ENCODE peak calls at places on chromosomes 3 and 15, in ten cellular contexts. U is upper lobe of right lung; H is WTC11; M is CD4-positive, alpha-beta T cell; B is PC-9; C is kidney epithelial cell; I is cardiac fibroblast; S is fibroblast of pulmonary artery; E is mammary epithelial cell; J is CD8-positive, alpha-beta T cell. O is an unnamed sample.

GRCh38 chr15:58528197-58528870 is 96.5 kb downstream of the LIPC start:
- DNase-seq in J (no peak), I (no peak), S (peak), E (no peak), C (peak), U (no peak), M (no peak), B (peak), H (no peak), O (no peak)

GRCh38 chr15:40340038-40340739 is 550 bp downstream of the CCDC9B start:
- DNase-seq in M (no peak), J (no peak), S (peak), I (peak), C (no peak), E (no peak), H (no peak), B (no peak), U (peak), O (peak)

GRCh38 chr3:101266566-101266965 is 53.8 kb downstream of the IMPG2 start:
- DNase-seq in S (no peak), H (no peak), M (no peak), U (no peak), E (no peak), B (no peak), J (no peak), C (no peak), I (no peak), O (no peak)

GRCh38 chr15:83569341-83569740 is 84.6 kb upstream of the ADAMTSL3 start:
- DNase-seq in S (no peak), H (no peak), U (no peak), J (no peak), E (no peak), M (no peak), C (no peak), B (no peak), I (no peak), O (no peak)

GRCh38 chr15:53808058-53808703 is 48.7 kb upstream of the WDR72 start:
- DNase-seq in C (no peak), S (peak), U (no peak), J (no peak), B (no peak), M (no peak), E (no peak), H (no peak), I (peak), O (peak)

GRCh38 chr3:127395663-127396320 is 107.9 kb upstream of the PRR20G start:
- DNase-seq in C (no peak), J (no peak), I (no peak), B (no peak), U (peak), M (no peak), E (no peak), S (no peak), H (no peak), O (no peak)

GRCh38 chr3:16884748-16885587 is at the start of gene PLCL2:
- DNase-seq in H (peak), E (peak), S (peak), M (peak), J (peak), B (peak), U (peak), I (peak), C (no peak), O (peak)

GRCh38 chr3:121443456-121443855 is 102.3 kb downstream of the POLQ start:
- DNase-seq in C (no peak), M (no peak), J (no peak), B (no peak), I (peak), E (no peak), U (no peak), S (no peak), H (no peak), O (no peak)

GRCh38 chr3:157166559-157166958 is 6.6 kb upstream of the CCNL1 start:
- DNase-seq in S (no peak), C (peak), U (no peak), B (no peak), I (no peak), E (no peak), H (no peak), J (no peak), M (no peak), O (no peak)

GRCh38 chr15:29105151-29105785 is 164.4 kb downstream of the NSMCE3 start:
- DNase-seq in U (no peak), M (no peak), J (no peak), B (no peak), E (no peak), C (no peak), S (no peak), I (no peak), H (no peak), O (no peak)

GRCh38 chr3:16520636-16521579 is 7.4 kb upstream of the RFTN1 start:
- DNase-seq in U (no peak), B (no peak), E (no peak), S (no peak), M (no peak), C (no peak), I (no peak), J (no peak), H (no peak), O (no peak)

GRCh38 chr15:42940527-42940926 is 19.9 kb upstream of the TTBK2 start:
- DNase-seq in H (no peak), M (no peak), B (no peak), E (no peak), U (no peak), I (no peak), S (no peak), J (no peak), C (no peak), O (no peak)

GRCh38 chr3:17979248-17979647 is 236.8 kb upstream of the TBC1D5 start:
- DNase-seq in B (no peak), E (no peak), C (no peak), S (no peak), U (no peak), I (no peak), J (no peak), H (no peak), M (no peak), O (peak)
- TF ChIP-seq CTCF in B (no peak), E (peak), C (no peak), S (no peak), U (no peak), I (no peak), J (no peak), H (no peak), M (no peak), O (no peak)

DNA sequence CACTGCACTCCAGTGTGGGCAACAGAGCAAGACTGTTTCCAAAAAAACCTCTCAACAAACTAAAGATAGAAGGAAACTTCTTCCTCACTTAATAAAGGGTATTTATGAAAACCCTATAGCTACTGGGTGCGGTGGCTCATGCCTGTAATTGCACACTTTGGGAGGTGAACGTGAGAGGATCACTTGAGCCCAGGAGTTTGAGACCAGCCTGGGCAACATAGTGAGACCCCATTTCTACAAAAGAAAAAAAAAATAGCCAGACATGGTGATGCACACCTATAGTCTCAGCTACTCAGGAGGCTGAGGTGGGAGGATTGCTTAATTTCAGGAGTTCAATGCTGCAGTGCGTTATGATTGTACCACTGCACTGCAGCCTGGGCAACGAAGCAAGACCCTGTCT is 22.4 kb downstream of the IP6K1 start:
- DNase-seq in H (no peak), U (no peak), C (no peak), B (no peak), E (no peak), I (no peak), M (no peak), J (no peak), S (no peak), O (no peak)
- TF ChIP-seq CTCF in H (no peak), U (no peak), C (no peak), B (no peak), E (no peak), I (no peak), M (no peak), J (no peak), S (no peak), O (no peak)

GRCh38 chr3:27756877-27757276 is 34.8 kb upstream of the EOMES start:
- DNase-seq in M (no peak), E (peak), U (no peak), C (no peak), B (no peak), J (no peak), H (no peak), S (no peak), I (no peak), O (peak)

GRCh38 chr3:27752926-27753325 is 30.8 kb upstream of the EOMES start:
- DNase-seq in B (no peak), E (no peak), J (no peak), C (no peak), U (no peak), S (no peak), M (no peak), H (no peak), I (no peak), O (no peak)

DNA sequence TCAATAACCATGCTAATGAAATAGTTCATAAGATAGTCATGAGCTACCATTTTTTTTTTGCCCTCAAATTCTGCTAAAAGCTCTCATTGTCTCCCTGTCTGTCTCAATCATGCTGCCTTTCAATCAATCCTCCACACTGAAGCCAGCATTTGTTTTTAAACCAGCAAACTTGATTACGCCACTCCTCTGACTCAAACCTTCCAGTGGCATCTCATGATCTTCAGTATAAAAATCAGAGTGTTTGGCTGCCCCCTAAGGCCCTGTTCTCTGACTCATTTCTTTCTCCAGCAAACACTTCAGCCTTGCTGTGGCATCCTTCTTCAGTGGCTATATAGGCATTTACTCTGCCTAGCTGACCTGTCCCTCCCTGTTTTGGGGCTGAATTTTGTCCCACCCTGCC is 36.0 kb upstream of the EOMES start:
- DNase-seq in H (no peak), S (peak), M (no peak), U (no peak), B (peak), C (peak), I (peak), J (no peak), E (peak), O (peak)
- TF ChIP-seq CTCF in H (no peak), S (no peak), M (no peak), U (no peak), B (no peak), C (no peak), I (no peak), J (no peak), E (no peak), O (no peak)

GRCh38 chr15:33735143-33735542 is 233.2 kb upstream of the CHRM5 start:
- DNase-seq in B (no peak), U (no peak), E (no peak), S (no peak), I (no peak), M (no peak), C (no peak), J (no peak), H (no peak), O (no peak)

GRCh38 chr15:33724321-33725036 is 243.8 kb upstream of the CHRM5 start:
- DNase-seq in I (no peak), S (no peak), B (no peak), U (no peak), J (no peak), C (no peak), H (no peak), M (no peak), E (no peak), O (no peak)

GRCh38 chr15:33730815-33731214 is 237.5 kb upstream of the CHRM5 start:
- DNase-seq in B (no peak), J (no peak), C (no peak), S (no peak), M (no peak), U (no peak), I (no peak), E (no peak), H (no peak), O (no peak)

GRCh38 chr15:33729648-33730047 is 238.6 kb upstream of the CHRM5 start:
- DNase-seq in S (peak), H (no peak), U (no peak), I (peak), J (no peak), C (no peak), E (peak), M (no peak), B (no peak), O (peak)
- TF ChIP-seq CTCF in S (peak), H (no peak), U (no peak), I (peak), J (no peak), C (peak), E (peak), M (no peak), B (no peak), O (peak)

GRCh38 chr3:94285874-94286273 is 223.0 kb downstream of the NSUN3 start:
- DNase-seq in C (no peak), I (peak), U (no peak), E (peak), B (no peak), S (peak), M (no peak), H (no peak), J (no peak), O (peak)
- TF ChIP-seq CTCF in C (peak), I (peak), U (peak), E (peak), B (peak), S (no peak), M (no peak), H (no peak), J (no peak), O (peak)

DNA sequence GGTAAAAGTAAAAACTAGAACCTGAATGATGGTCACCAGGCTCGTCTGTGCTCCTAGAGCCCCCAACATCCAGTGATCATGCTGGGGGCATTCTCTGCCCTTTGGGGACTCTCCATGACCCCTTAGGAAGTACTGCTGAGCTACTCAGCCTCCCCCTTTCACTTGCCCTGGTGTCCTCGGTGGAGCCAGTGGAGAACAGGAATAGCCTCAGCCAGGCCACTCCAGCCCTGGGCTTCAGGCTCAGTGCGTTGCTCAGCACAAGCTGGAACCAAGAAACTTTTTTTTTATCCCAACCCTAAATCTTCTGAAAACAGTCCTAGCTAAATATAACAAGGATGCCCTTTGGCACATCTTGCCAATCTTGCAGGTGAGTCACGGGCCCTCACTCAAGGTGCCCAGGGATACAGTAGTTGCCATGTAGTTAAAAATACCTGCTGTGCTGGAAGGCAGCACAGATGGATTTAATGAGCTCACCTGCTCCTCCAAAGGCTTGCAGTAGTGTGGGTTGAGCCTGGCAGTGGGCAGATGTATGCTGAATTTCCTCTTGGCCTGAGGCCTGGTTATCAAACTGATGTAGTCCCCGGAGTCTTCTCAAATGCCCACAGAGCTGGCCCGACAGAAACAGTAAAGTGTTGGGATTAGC is 46.9 kb upstream of the TMEM158 start:
- DNase-seq in U (no peak), M (no peak), B (peak), E (peak), I (no peak), J (no peak), H (no peak), C (no peak), S (no peak), O (peak)
- TF ChIP-seq CTCF in U (no peak), M (no peak), B (no peak), E (no peak), I (no peak), J (no peak), H (no peak), C (no peak), S (no peak), O (no peak)

DNA sequence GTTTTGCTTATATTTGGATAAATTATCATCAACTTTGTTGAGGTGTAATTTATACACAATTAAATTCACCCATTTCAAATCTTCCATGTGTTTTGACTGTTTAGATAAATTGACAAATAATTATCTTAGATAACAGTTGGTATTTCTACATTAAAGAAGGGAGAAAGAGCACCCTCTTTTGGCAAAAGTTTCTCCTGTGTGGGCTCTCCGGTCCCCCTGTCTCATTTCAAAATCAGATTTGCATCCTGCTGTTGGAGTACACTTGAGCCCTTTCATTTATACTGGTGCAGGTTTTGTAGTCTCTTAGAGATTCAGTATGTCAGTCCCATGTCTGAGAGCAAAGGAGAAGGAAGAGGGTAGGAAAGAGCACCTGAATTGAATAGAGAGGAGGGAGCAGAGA is 49.4 kb downstream of the NKIRAS1 start:
- DNase-seq in H (no peak), S (no peak), J (no peak), M (no peak), B (no peak), U (no peak), I (no peak), C (no peak), E (no peak), O (no peak)
- TF ChIP-seq CTCF in H (no peak), S (no peak), J (no peak), M (no peak), B (no peak), U (no peak), I (no peak), C (no peak), E (no peak), O (no peak)

GRCh38 chr3:62873672-62874397 is 1.4 kb downstream of the CADPS start:
- DNase-seq in J (no peak), E (no peak), C (no peak), B (no peak), I (no peak), S (no peak), U (no peak), H (peak), M (no peak), O (no peak)
- TF ChIP-seq CTCF in J (no peak), E (peak), C (peak), B (no peak), I (no peak), S (no peak), U (no peak), H (no peak), M (no peak), O (peak)

O was measured in MCF 10A.